ENCODE peak calls at places on chromosomes 2 and 18, in four cellular contexts. S is K562, D is HepG2, X is GM12878. K is an unnamed sample.

GRCh38 chr18:56522826-56523225 is 115.6 kb downstream of the TXNL1 start:
- DNase-seq in X (no peak), S (no peak), D (no peak), K (no peak)

GRCh38 chr2:107569496-107569895 is 257.2 kb upstream of the RGPD4 start:
- DNase-seq in D (no peak), X (no peak), S (no peak), K (no peak)

GRCh38 chr2:40625849-40626248 is 174.0 kb upstream of the SLC8A1 start:
- DNase-seq in S (no peak), D (no peak), X (no peak), K (no peak)

GRCh38 chr2:178219247-178219646 is 24.9 kb downstream of the OSBPL6 start:
- DNase-seq in S (no peak), D (no peak), X (no peak), K (no peak)

GRCh38 chr18:13629841-13630747 is 96.3 kb downstream of the FAM210A start:
- DNase-seq in D (peak; percentile 67), X (peak; percentile 48), S (peak; percentile 76), K (no peak)

GRCh38 chr2:227325824-227326195 is 759 bp downstream of the MFF start:
- DNase-seq in D (peak; percentile 21), S (peak; percentile 9), X (no peak), K (no peak)

GRCh38 chr2:216696751-216697560 is 1.6 kb upstream of the IGFBP5 start:
- DNase-seq in D (no peak), S (peak; percentile 11), X (no peak), K (no peak)

GRCh38 chr18:66601649-66602048 is 2.2 kb downstream of the CDH19 start:
- DNase-seq in D (no peak), X (no peak), S (no peak), K (no peak)

GRCh38 chr2:71928734-71929481 is 218.8 kb downstream of the CYP26B1 start:
- DNase-seq in D (no peak), X (no peak), S (no peak), K (peak; percentile 35)

GRCh38 chr2:62539892-62540785 is 34.1 kb upstream of the TMEM17 start:
- DNase-seq in X (no peak), S (no peak), D (peak; percentile 94), K (no peak)

GRCh38 chr2:215442392-215442787 is 6.5 kb upstream of the FN1 start:
- DNase-seq in S (no peak), X (no peak), D (no peak), K (no peak)

GRCh38 chr2:109467701-109468100 is 146.1 kb downstream of the SEPTIN10 start:
- DNase-seq in X (no peak), D (no peak), S (no peak), K (no peak)

GRCh38 chr2:215685218-215685962 is 249.5 kb upstream of the FN1 start:
- DNase-seq in S (no peak), D (no peak), X (no peak), K (no peak)

GRCh38 chr2:201990069-201990468 is 43.6 kb upstream of the FZD7 start:
- DNase-seq in X (no peak), D (no peak), S (no peak), K (no peak)

GRCh38 chr18:32042337-32042736 is 23.7 kb downstream of the RNF125 start:
- DNase-seq in S (no peak), D (no peak), X (no peak), K (no peak)

GRCh38 chr18:1665064-1665463 is 760.4 kb downstream of the ADCYAP1 start:
- DNase-seq in X (no peak), D (no peak), S (no peak), K (no peak)

GRCh38 chr2:181632733-181633401 is 24.0 kb downstream of the CERKL start:
- DNase-seq in S (no peak), D (no peak), X (peak; percentile 23), K (no peak)

GRCh38 chr18:58101291-58101706 is 57.3 kb downstream of the NEDD4L start:
- DNase-seq in X (no peak), D (no peak), S (no peak), K (no peak)

GRCh38 chr2:16139663-16140610 is 199.6 kb downstream of the MYCN start:
- DNase-seq in S (no peak), X (no peak), D (no peak), K (no peak)

GRCh38 chr18:9233771-9234440 is 97.3 kb downstream of the ANKRD12 start:
- DNase-seq in X (no peak), S (no peak), D (no peak), K (no peak)

GRCh38 chr2:168639024-168639423 is 163.4 kb upstream of the NOSTRIN start:
- DNase-seq in X (no peak), S (no peak), D (no peak), K (no peak)

GRCh38 chr2:98508690-98509054 is 64.0 kb downstream of the INPP4A start:
- DNase-seq in S (peak; percentile 49), D (no peak), X (no peak), K (no peak)

GRCh38 chr2:88517759-88518201 is 65.3 kb upstream of the FOXI3 start:
- DNase-seq in S (no peak), D (no peak), X (no peak), K (peak; percentile 13)

GRCh38 chr2:231680284-231680991 is 27.9 kb upstream of the PTMA start:
- DNase-seq in S (peak; percentile 24), X (no peak), D (peak; percentile 65), K (peak; percentile 64)

GRCh38 chr2:136045344-136045743 is 59.9 kb upstream of the DARS1 start:
- DNase-seq in X (no peak), D (no peak), S (no peak), K (no peak)

GRCh38 chr2:184598313-184599053 is at the start of gene ZNF804A:
- DNase-seq in D (no peak), X (peak; percentile 36), S (peak; percentile 20), K (peak; percentile 63)

GRCh38 chr18:25832008-25832604 is 258.3 kb downstream of the SS18 start:
- DNase-seq in S (peak; percentile 67), D (peak; percentile 25), X (no peak), K (peak; percentile 17)

GRCh38 chr2:232524771-232525170 is 1.2 kb upstream of the CHRND start:
- DNase-seq in S (no peak), D (no peak), X (no peak), K (no peak)

GRCh38 chr18:59885579-59886163 is 14.1 kb upstream of the PMAIP1 start:
- DNase-seq in X (peak; percentile 78), S (no peak), D (no peak), K (no peak)

GRCh38 chr18:73842795-73843394 is 304.7 kb downstream of the FBXO15 start:
- DNase-seq in X (peak; percentile 1), D (peak; percentile 4), S (peak; percentile 55), K (no peak)

GRCh38 chr2:207950761-207951114 is 74.6 kb downstream of the PLEKHM3 start:
- DNase-seq in X (no peak), D (no peak), S (no peak), K (no peak)

GRCh38 chr2:207953354-207953753 is 72.0 kb downstream of the PLEKHM3 start:
- DNase-seq in D (no peak), S (no peak), X (no peak), K (no peak)

GRCh38 chr2:207952564-207953345 is 72.6 kb downstream of the PLEKHM3 start:
- DNase-seq in X (no peak), S (no peak), D (no peak), K (no peak)

GRCh38 chr2:207950063-207950760 is 75.1 kb downstream of the PLEKHM3 start:
- DNase-seq in D (no peak), S (no peak), X (no peak), K (no peak)

DNA sequence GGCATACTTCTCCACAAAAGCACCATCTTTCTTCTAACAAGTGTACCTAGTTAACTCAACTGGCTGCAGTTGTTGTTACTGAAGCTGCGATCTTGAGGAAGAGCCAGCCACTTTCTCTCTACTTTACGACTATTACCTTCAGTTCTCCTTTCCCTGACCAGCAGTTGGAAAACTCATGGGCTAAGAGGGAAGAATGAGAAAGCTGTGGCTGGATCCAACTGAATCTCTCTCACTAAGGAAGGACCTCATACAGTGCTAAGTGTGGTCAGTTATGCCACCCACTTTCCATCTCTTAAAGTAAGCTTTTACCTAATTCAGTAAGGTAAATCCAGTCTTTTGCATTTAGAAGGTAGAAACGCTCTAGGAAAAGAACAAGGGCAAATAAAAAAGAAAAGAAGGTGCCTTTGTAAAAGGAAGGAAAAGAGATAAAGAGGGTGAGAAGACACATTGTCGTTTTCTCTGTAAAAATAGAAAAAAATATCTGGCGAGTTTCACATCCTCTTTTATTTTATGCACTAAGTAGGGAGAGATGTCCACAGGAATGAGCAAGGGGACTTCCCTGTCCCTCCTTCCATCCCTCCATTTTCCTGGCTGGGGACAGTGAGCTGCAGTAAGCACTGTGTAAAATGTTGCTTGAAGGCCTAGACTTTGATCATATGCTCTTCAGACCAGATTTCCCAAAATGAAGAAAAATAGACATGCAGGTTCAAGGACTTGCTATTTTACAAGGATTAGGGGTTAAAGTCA is 73.4 kb downstream of the PLEKHM3 start:
- DNase-seq in D (no peak), X (no peak), S (no peak), K (no peak)
- TF ChIP-seq ATF2 in D (no peak), X (no peak), S (no peak), K (no peak)

GRCh38 chr2:237179161-237179560 is 93.5 kb downstream of the COPS8 start:
- DNase-seq in D (no peak), X (no peak), S (no peak), K (no peak)

GRCh38 chr2:237181844-237182243 is 96.2 kb downstream of the COPS8 start:
- DNase-seq in X (no peak), D (no peak), S (no peak), K (no peak)

GRCh38 chr2:237180225-237180624 is 94.5 kb downstream of the COPS8 start:
- DNase-seq in D (no peak), X (no peak), S (no peak), K (no peak)

GRCh38 chr2:237182422-237183123 is 96.9 kb downstream of the COPS8 start:
- DNase-seq in X (no peak), S (no peak), D (no peak), K (no peak)

GRCh38 chr2:237180987-237181386 is 95.3 kb downstream of the COPS8 start:
- DNase-seq in S (no peak), X (no peak), D (no peak), K (no peak)
- H3K4me1 ChIP-seq in S (no peaks in the 10 kb centered on the region), X (no peaks in the 10 kb centered on the region), D (no peaks in the 10 kb centered on the region), K (no peaks in the 10 kb centered on the region)

DNA sequence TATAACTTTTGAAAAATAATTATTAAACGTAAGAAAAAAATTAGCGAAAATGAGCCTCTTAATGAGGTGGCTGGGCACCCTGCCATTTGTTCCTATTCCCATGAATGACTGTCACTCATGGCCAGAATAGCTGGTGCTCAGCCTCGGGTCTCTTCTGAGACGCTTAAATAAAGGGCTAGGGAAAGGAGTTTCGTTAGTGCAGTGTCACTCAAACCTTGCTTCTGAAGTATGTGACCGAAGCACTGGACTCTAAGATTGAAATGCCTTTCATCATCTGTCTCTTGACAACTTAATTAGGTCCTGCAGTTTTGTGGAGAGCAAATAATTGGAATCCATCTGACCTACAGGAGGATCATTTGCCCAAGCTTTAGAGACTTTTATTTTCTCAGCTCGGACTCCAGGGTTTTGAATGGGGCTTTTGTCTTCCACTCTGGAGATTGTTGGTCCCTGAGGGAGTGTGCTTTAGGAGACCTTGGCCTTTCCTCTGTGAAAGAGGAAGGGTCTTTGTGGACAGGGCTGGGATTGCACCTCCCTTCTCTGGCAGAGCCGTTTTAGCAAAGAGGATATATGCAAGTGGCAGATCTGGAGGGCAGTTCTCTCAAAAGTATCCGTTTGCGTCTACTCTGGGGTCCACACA is 42.3 kb upstream of the FHOD3 start:
- DNase-seq in S (no peak), D (peak; percentile 84), X (no peak), K (no peak)
- TF ChIP-seq ATF2 in S (no peak), D (no peak), X (no peak), K (no peak)

DNA sequence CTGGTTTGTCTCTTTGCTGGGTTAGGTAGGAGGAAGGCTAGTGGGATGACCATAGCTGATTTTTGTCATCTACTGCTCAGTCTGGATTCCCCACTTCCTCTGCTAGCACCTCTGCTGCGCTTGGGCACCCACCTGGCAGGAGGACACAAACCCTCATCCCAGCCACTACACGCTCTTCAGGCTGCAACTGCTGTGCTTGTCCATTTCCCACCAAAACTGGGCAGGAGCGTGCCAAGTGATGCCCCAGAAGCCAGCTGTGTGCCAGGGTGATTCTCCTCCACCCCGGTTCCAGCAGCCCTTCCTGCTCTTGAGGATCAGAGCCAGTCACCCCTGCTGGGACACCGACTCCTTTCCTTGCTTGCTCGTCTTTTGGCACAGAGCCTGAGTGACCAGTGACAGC is 15.7 kb upstream of the PER2 start:
- DNase-seq in S (no peak), D (no peak), X (no peak), K (no peak)
- H3K4me1 ChIP-seq in S (no peaks in the 10 kb centered on the region), D (peaks cover 44% of the 10 kb centered on the region), X (peaks cover 4% of the 10 kb centered on the region), K (no peaks in the 10 kb centered on the region)

K was measured in H1.